ENCODE peak calls at places on chromosome 14, in ten cellular contexts. Q, H, C, W, U, P, J, E, Z and K are unnamed samples.
A peak's percentile ranks its signal among the peaks of the same experiment; 100 is the strongest.

GRCh38 chr14:24959791-24960331 is 90.1 kb downstream of the STXBP6 start:
- DNase-seq in H (no peak), C (no peak), U (no peak), P (no peak), J (no peak), W (no peak), Q (no peak), E (no peak), Z (no peak), K (no peak)

GRCh38 chr14:30243805-30244204 is 315.2 kb upstream of the G2E3 start:
- DNase-seq in E (no peak), W (no peak), J (no peak), Q (no peak), Z (peak; percentile 75), P (no peak), H (no peak), U (no peak), C (no peak), K (no peak)

GRCh38 chr14:88249266-88249665 is 73.8 kb downstream of the KCNK10 start:
- DNase-seq in U (no peak), E (no peak), C (no peak), P (no peak), W (no peak), J (no peak), Z (no peak), Q (no peak), H (no peak), K (no peak)

GRCh38 chr14:97458302-97459137 is 661.3 kb downstream of the VRK1 start:
- DNase-seq in Z (no peak), Q (no peak), C (peak; percentile 73), E (peak; percentile 82), U (no peak), J (no peak), P (no peak), W (peak; percentile 42), H (no peak), K (no peak)

GRCh38 chr14:99081156-99081765 is 190.7 kb downstream of the BCL11B start:
- DNase-seq in C (no peak), E (no peak), P (no peak), J (no peak), W (no peak), U (peak; percentile 60), H (no peak), Z (no peak), Q (no peak), K (peak; percentile 39)

GRCh38 chr14:78566017-78566858 is 396.1 kb downstream of the NRXN3 start:
- DNase-seq in U (no peak), E (peak; percentile 62), Z (peak; percentile 25), C (peak; percentile 19), J (peak; percentile 37), H (peak; percentile 13), Q (peak; percentile 80), P (peak; percentile 80), W (peak; percentile 87), K (no peak)

GRCh38 chr14:64502476-64503183 is 1.0 kb downstream of the ZBTB25 start:
- DNase-seq in C (peak; percentile 8), P (no peak), E (peak; percentile 28), Q (no peak), W (no peak), J (no peak), H (no peak), Z (no peak), U (no peak), K (no peak)

GRCh38 chr14:85241022-85241880 is 288.7 kb upstream of the FLRT2 start:
- DNase-seq in J (no peak), H (no peak), Q (no peak), P (no peak), W (peak; percentile 48), U (no peak), Z (no peak), C (no peak), E (no peak), K (no peak)

GRCh38 chr14:24151404-24152080 is 4.2 kb downstream of the RNF31 start:
- DNase-seq in U (no peak), C (no peak), W (no peak), J (no peak), H (no peak), P (no peak), Z (no peak), Q (no peak), E (no peak), K (no peak)

GRCh38 chr14:84282618-84283017 is 1247.3 kb upstream of the FLRT2 start:
- DNase-seq in P (no peak), J (no peak), E (no peak), H (no peak), Q (no peak), U (no peak), Z (no peak), C (no peak), W (no peak), K (no peak)

GRCh38 chr14:64501326-64502171 is 2.1 kb downstream of the ZBTB25 start:
- DNase-seq in Z (no peak), Q (no peak), E (no peak), P (peak; percentile 38), J (no peak), U (no peak), C (no peak), W (peak; percentile 49), H (peak; percentile 69), K (peak; percentile 92)

GRCh38 chr14:75840911-75841310 is 140.9 kb downstream of the TGFB3 start:
- DNase-seq in U (no peak), W (no peak), P (no peak), E (no peak), Q (no peak), Z (no peak), C (no peak), H (no peak), J (no peak), K (no peak)

GRCh38 chr14:52351561-52352491 is 37.7 kb downstream of the PTGER2 start:
- DNase-seq in Z (no peak), U (no peak), H (peak; percentile 76), W (no peak), C (peak; percentile 72), Q (no peak), E (peak; percentile 58), P (no peak), J (no peak), K (no peak)